ENCODE peak calls at places on chromosomes 5 and 9, in four cellular contexts. S, U, T and O are unnamed samples.
A peak's percentile ranks its signal among the peaks of the same experiment; 100 is the strongest.

GRCh38 chr5:94329115-94329514 is 289.3 kb downstream of the KIAA0825 start:
- DNase-seq in S (no peak), U (no peak), T (no peak), O (no peak)

GRCh38 chr9:12166511-12166910 is 526.7 kb upstream of the TYRP1 start:
- DNase-seq in S (no peak), U (no peak), T (no peak), O (no peak)

GRCh38 chr5:32143991-32144636 is 30.0 kb downstream of the GOLPH3 start:
- DNase-seq in S (no peak), U (peak; percentile 55), T (no peak), O (no peak)

GRCh38 chr9:124214116-124214515 is 43.6 kb upstream of the NEK6 start:
- DNase-seq in S (no peak), U (no peak), T (no peak), O (no peak)

GRCh38 chr9:98108540-98109031 is 10.4 kb downstream of the TRIM14 start:
- DNase-seq in S (no peak), U (no peak), T (peak; percentile 80), O (no peak)

GRCh38 chr9:104856413-104856941 is 71.5 kb downstream of the ABCA1 start:
- DNase-seq in S (no peak), U (peak; percentile 86), T (no peak), O (no peak)

GRCh38 chr9:132586830-132587483 is 4.6 kb downstream of the BARHL1 start:
- DNase-seq in S (peak; percentile 68), U (no peak), T (no peak), O (peak; percentile 66)

GRCh38 chr9:37529111-37529510 is 43.4 kb downstream of the POLR1E start:
- DNase-seq in S (no peak), U (no peak), T (peak; percentile 40), O (no peak)

GRCh38 chr9:116181853-116182610 is 28.4 kb downstream of the PAPPA start:
- DNase-seq in S (no peak), U (no peak), T (no peak), O (no peak)

GRCh38 chr5:143842920-143843319 is 31.0 kb downstream of the HMHB1 start:
- DNase-seq in S (no peak), U (no peak), T (no peak), O (no peak)

GRCh38 chr9:40914772-40915659 is 213.5 kb downstream of the FOXD4L6 start:
- DNase-seq in S (no peak), U (no peak), T (no peak), O (no peak)

GRCh38 chr9:20292002-20292401 is 330.3 kb downstream of the MLLT3 start:
- DNase-seq in S (no peak), U (peak; percentile 30), T (no peak), O (peak; percentile 14)

GRCh38 chr5:142585451-142585850 is 100.4 kb downstream of the FGF1 start:
- DNase-seq in S (no peak), U (no peak), T (no peak), O (no peak)

GRCh38 chr5:142586552-142586951 is 99.3 kb downstream of the FGF1 start:
- DNase-seq in S (no peak), U (no peak), T (no peak), O (peak; percentile 65)

GRCh38 chr5:142587354-142587965 is 98.4 kb downstream of the FGF1 start:
- DNase-seq in S (peak; percentile 65), U (peak; percentile 15), T (no peak), O (no peak)

GRCh38 chr5:142592365-142592764 is 93.5 kb downstream of the FGF1 start:
- DNase-seq in S (no peak), U (no peak), T (no peak), O (no peak)

GRCh38 chr5:142590451-142591240 is 95.2 kb downstream of the FGF1 start:
- DNase-seq in S (no peak), U (no peak), T (no peak), O (no peak)
- TF ChIP-seq TCF12 in S (no peak), U (no peak), T (no peak), O (no peak)

DNA sequence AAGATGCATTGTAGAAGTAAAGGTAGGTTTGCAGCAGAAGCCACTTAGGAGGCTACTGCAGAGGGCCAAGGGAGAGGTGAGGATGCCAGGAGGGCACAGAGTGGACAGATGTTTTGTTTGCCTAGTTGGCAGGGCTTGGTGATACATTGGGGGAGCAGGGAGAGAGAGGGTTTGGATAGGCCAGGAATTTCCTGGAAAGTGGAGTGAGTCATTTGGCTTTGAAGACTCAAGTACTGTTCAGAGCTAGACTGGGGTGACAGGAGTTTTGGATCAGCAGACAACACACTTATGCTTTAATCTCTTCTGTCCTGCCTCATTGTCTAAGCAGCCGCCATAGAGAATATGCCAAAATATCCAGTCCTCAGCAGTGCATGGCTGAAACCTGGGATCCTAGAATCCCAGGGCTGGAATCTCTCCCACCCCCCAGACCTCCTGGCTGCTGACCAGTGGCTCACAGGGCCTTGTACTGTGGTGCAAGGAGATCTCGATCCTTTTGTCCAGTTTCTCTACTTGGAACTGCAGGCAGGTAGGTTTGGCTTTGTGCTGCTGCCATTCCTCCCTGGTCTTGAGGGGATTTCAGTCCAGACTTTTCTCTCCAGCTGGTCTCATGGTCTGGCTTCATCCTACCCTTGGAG is 11.0 kb downstream of the TMEM268 start:
- DNase-seq in S (no peak), U (no peak), T (no peak), O (no peak)
- TF ChIP-seq JUND in S (no peak), U (no peak), T (no peak), O (peak; percentile 46)

DNA sequence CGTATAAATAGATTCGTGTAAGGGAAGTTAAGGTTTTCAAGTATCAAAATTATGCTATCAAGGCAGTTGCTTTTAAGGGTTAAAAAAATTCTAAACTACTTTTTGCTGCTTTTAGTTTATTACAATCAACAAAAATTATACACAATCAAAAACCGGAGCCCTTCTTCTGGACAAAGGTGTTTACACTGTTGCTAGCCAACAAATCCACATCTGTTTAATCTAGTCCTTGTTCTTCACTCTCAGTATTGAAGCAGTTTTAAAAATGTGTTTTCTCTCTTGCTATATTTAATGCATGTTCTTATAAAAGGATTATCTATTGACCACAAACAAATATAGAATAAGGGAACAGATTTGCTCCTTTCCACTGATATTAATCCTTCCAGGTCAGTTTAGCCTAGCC is 2.5 kb downstream of the FEM1C start:
- DNase-seq in S (no peak), U (peak; percentile 6), T (no peak), O (no peak)
- TF ChIP-seq TCF12 in S (no peak), U (no peak), T (no peak), O (no peak)

GRCh38 chr5:128331261-128331660 is 206.8 kb downstream of the FBN2 start:
- DNase-seq in S (no peak), U (no peak), T (no peak), O (no peak)

GRCh38 chr5:128329542-128329941 is 208.5 kb downstream of the FBN2 start:
- DNase-seq in S (no peak), U (no peak), T (no peak), O (no peak)

GRCh38 chr5:128334010-128334716 is 203.9 kb downstream of the FBN2 start:
- DNase-seq in S (no peak), U (no peak), T (no peak), O (no peak)

GRCh38 chr5:128327973-128328372 is 210.1 kb downstream of the FBN2 start:
- DNase-seq in S (no peak), U (no peak), T (no peak), O (no peak)

GRCh38 chr5:128328479-128328878 is 209.6 kb downstream of the FBN2 start:
- DNase-seq in S (no peak), U (no peak), T (no peak), O (no peak)
- TF ChIP-seq JUND in S (no peak), U (no peak), T (no peak), O (no peak)

DNA sequence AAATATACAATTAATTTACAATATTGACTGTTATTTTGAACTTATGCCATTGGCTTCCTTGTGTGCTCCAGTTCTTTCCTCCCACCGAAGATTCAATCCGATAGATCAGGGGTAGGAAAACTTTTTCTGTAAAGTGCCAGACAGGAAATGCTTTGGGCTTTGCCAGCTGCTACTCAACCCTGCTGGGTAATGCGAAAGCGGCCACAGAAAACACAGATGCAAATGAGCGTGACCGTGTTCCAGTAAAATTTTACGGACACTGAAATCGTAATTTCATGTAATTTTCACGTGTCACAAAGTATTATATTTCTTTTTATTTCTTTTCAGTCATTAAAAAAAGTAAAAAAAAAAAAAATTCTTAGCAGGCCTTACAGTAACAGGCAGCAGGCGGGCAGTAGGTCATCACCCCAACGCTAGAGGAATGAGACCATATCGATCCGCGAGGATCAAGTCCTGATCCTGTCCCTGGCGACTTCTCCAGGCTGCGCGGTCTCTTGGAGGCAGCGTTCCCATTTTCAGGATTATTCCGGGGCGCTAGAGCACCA is 604 bp downstream of the NMRK1 start:
- DNase-seq in S (no peak), U (peak; percentile 21), T (peak; percentile 57), O (no peak)
- TF ChIP-seq TCF12 in S (no peak), U (no peak), T (peak; percentile 65), O (no peak)

DNA sequence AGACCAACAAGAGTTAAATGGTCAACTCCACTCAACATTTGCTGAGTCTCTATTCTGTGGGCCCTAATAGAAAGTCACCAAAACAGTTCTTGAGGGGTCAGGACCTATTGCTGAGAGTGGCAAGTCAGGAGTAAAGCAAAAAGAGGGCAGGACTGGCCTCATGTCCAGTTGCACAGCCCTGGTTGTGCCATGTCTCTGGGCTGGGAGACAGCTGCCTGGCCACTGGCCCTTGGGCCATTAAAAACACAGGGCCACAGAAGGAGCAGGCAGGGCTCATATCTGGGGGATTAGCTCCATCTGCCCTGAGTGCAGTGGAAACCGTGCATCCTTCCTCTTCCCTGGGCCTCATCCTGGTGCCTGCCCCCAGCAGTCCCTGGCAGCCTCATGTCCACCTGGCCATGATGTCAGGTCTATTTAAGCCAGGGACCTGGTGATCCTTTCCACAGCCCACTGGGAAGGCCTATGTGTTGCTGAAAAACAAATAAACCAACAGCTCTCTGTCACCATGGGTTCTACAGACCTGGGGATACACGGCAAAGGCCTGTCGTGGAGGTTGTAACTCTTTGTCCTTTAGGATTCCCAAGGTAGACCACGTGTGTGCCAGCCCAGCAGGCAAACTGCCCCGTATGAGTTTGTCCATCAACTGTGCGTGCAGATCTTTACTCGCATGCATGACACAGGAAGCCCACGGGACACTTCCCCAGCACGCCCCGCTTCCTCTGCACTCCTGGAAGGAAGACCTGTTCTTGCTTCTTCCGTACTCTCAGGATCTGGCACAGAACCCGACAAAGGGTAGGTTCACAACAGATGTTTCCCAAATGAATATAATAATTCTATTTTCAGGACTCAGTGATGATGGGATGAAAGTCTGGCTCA is 148.8 kb downstream of the MTX3 start:
- DNase-seq in S (peak; percentile 27), U (no peak), T (no peak), O (no peak)
- TF ChIP-seq JUND in S (no peak), U (no peak), T (no peak), O (no peak)

GRCh38 chr5:157387683-157388093 is 72.3 kb upstream of the NIPAL4 start:
- DNase-seq in S (no peak), U (peak; percentile 23), T (no peak), O (no peak)
- TF ChIP-seq TCF12 in S (no peak), U (no peak), T (no peak), O (peak; percentile 76)

GRCh38 chr5:153135416-153135815 is 355.1 kb upstream of the GRIA1 start:
- DNase-seq in S (no peak), U (no peak), T (no peak), O (no peak)
- TF ChIP-seq JUND in S (no peak), U (no peak), T (no peak), O (peak; percentile 15)

GRCh38 chr5:142366007-142366406 is 41.2 kb upstream of the SPRY4 start:
- DNase-seq in S (no peak), U (no peak), T (no peak), O (no peak)
- TF ChIP-seq TCF12 in S (no peak), U (no peak), T (no peak), O (no peak)